ENCODE peak calls at places on chromosome 5, in seven cellular contexts. One of them, this sample, is unnamed.

GRCh38 chr5:33423018-33423630 is 17.6 kb upstream of the TARS1 start:
- DNase-seq in stimulated activated CD8-positive, alpha-beta memory T cell treated with anti-CD3 and anti-CD28 coated beads, Interleukin-7, amount 100 ng/mL, for 24 hours: no peak
- DNase-seq in AG04449: no peak
- DNase-seq in activated naive CD8-positive, alpha-beta T cell treated with anti-CD3 and anti-CD28 coated beads, Interleukin-2, amount 50 U/mL, for 24 hours: no peak
- DNase-seq in progenitor cell of endocrine pancreas: no peak
- DNase-seq in activated CD8-positive, alpha-beta memory T cell treated with anti-CD3 and anti-CD28 coated beads for 1 hour: no peak
- DNase-seq in activated CD4-positive, alpha-beta T cell treated with anti-CD3 and anti-CD28 coated beads, Interleukin-2, amount 50 U/mL, for 48 hours: no peak
- DNase-seq in this sample: no peak

GRCh38 chr5:177540438-177540837 is 13.9 kb downstream of the FAM193B start:
- DNase-seq in stimulated activated CD8-positive, alpha-beta memory T cell treated with anti-CD3 and anti-CD28 coated beads, Interleukin-7, amount 100 ng/mL, for 24 hours: no peak
- DNase-seq in AG04449: no peak
- DNase-seq in activated naive CD8-positive, alpha-beta T cell treated with anti-CD3 and anti-CD28 coated beads, Interleukin-2, amount 50 U/mL, for 24 hours: no peak
- DNase-seq in progenitor cell of endocrine pancreas: no peak
- DNase-seq in activated CD8-positive, alpha-beta memory T cell treated with anti-CD3 and anti-CD28 coated beads for 1 hour: no peak
- DNase-seq in activated CD4-positive, alpha-beta T cell treated with anti-CD3 and anti-CD28 coated beads, Interleukin-2, amount 50 U/mL, for 48 hours: no peak
- DNase-seq in this sample: no peak

GRCh38 chr5:91272858-91273257 is 110.3 kb downstream of the ARRDC3 start:
- DNase-seq in stimulated activated CD8-positive, alpha-beta memory T cell treated with anti-CD3 and anti-CD28 coated beads, Interleukin-7, amount 100 ng/mL, for 24 hours: no peak
- DNase-seq in AG04449: no peak
- DNase-seq in activated naive CD8-positive, alpha-beta T cell treated with anti-CD3 and anti-CD28 coated beads, Interleukin-2, amount 50 U/mL, for 24 hours: no peak
- DNase-seq in progenitor cell of endocrine pancreas: no peak
- DNase-seq in activated CD8-positive, alpha-beta memory T cell treated with anti-CD3 and anti-CD28 coated beads for 1 hour: no peak
- DNase-seq in activated CD4-positive, alpha-beta T cell treated with anti-CD3 and anti-CD28 coated beads, Interleukin-2, amount 50 U/mL, for 48 hours: no peak
- DNase-seq in this sample: no peak

GRCh38 chr5:170135796-170136490 is 30.2 kb downstream of the FOXI1 start:
- DNase-seq in stimulated activated CD8-positive, alpha-beta memory T cell treated with anti-CD3 and anti-CD28 coated beads, Interleukin-7, amount 100 ng/mL, for 24 hours: no peak
- DNase-seq in AG04449: no peak
- DNase-seq in activated naive CD8-positive, alpha-beta T cell treated with anti-CD3 and anti-CD28 coated beads, Interleukin-2, amount 50 U/mL, for 24 hours: no peak
- DNase-seq in progenitor cell of endocrine pancreas: no peak
- DNase-seq in activated CD8-positive, alpha-beta memory T cell treated with anti-CD3 and anti-CD28 coated beads for 1 hour: no peak
- DNase-seq in activated CD4-positive, alpha-beta T cell treated with anti-CD3 and anti-CD28 coated beads, Interleukin-2, amount 50 U/mL, for 48 hours: no peak
- DNase-seq in this sample: no peak

GRCh38 chr5:135452366-135453030 is 347 bp upstream of the TIFAB start:
- DNase-seq in stimulated activated CD8-positive, alpha-beta memory T cell treated with anti-CD3 and anti-CD28 coated beads, Interleukin-7, amount 100 ng/mL, for 24 hours: no peak
- DNase-seq in AG04449: no peak
- DNase-seq in activated naive CD8-positive, alpha-beta T cell treated with anti-CD3 and anti-CD28 coated beads, Interleukin-2, amount 50 U/mL, for 24 hours: no peak
- DNase-seq in progenitor cell of endocrine pancreas: no peak
- DNase-seq in activated CD8-positive, alpha-beta memory T cell treated with anti-CD3 and anti-CD28 coated beads for 1 hour: no peak
- DNase-seq in activated CD4-positive, alpha-beta T cell treated with anti-CD3 and anti-CD28 coated beads, Interleukin-2, amount 50 U/mL, for 48 hours: no peak
- DNase-seq in this sample: no peak

GRCh38 chr5:150272531-150272930 is 17.0 kb downstream of the CAMK2A start:
- DNase-seq in stimulated activated CD8-positive, alpha-beta memory T cell treated with anti-CD3 and anti-CD28 coated beads, Interleukin-7, amount 100 ng/mL, for 24 hours: no peak
- DNase-seq in AG04449: no peak
- DNase-seq in activated naive CD8-positive, alpha-beta T cell treated with anti-CD3 and anti-CD28 coated beads, Interleukin-2, amount 50 U/mL, for 24 hours: no peak
- DNase-seq in progenitor cell of endocrine pancreas: no peak
- DNase-seq in activated CD8-positive, alpha-beta memory T cell treated with anti-CD3 and anti-CD28 coated beads for 1 hour: no peak
- DNase-seq in activated CD4-positive, alpha-beta T cell treated with anti-CD3 and anti-CD28 coated beads, Interleukin-2, amount 50 U/mL, for 48 hours: no peak
- DNase-seq in this sample: no peak

GRCh38 chr5:74174366-74174765 is 466.2 kb downstream of the ENC1 start:
- DNase-seq in stimulated activated CD8-positive, alpha-beta memory T cell treated with anti-CD3 and anti-CD28 coated beads, Interleukin-7, amount 100 ng/mL, for 24 hours: no peak
- DNase-seq in AG04449: no peak
- DNase-seq in activated naive CD8-positive, alpha-beta T cell treated with anti-CD3 and anti-CD28 coated beads, Interleukin-2, amount 50 U/mL, for 24 hours: no peak
- DNase-seq in progenitor cell of endocrine pancreas: no peak
- DNase-seq in activated CD8-positive, alpha-beta memory T cell treated with anti-CD3 and anti-CD28 coated beads for 1 hour: no peak
- DNase-seq in activated CD4-positive, alpha-beta T cell treated with anti-CD3 and anti-CD28 coated beads, Interleukin-2, amount 50 U/mL, for 48 hours: no peak
- DNase-seq in this sample: no peak

GRCh38 chr5:92019376-92019990 is 636.4 kb upstream of the ARRDC3 start:
- DNase-seq in stimulated activated CD8-positive, alpha-beta memory T cell treated with anti-CD3 and anti-CD28 coated beads, Interleukin-7, amount 100 ng/mL, for 24 hours: no peak
- DNase-seq in AG04449: no peak
- DNase-seq in activated naive CD8-positive, alpha-beta T cell treated with anti-CD3 and anti-CD28 coated beads, Interleukin-2, amount 50 U/mL, for 24 hours: no peak
- DNase-seq in progenitor cell of endocrine pancreas: no peak
- DNase-seq in activated CD8-positive, alpha-beta memory T cell treated with anti-CD3 and anti-CD28 coated beads for 1 hour: no peak
- DNase-seq in activated CD4-positive, alpha-beta T cell treated with anti-CD3 and anti-CD28 coated beads, Interleukin-2, amount 50 U/mL, for 48 hours: no peak
- DNase-seq in this sample: no peak

This sample was measured in CMK.